ENCODE peak calls at places on chromosome 12, in ten cellular contexts. Q, K, I, L, W, R, T, X, C and D are unnamed samples.
A peak's percentile ranks its signal among the peaks of the same experiment; 100 is the strongest.

GRCh38 chr12:41956353-41956752 is 188.3 kb downstream of the GXYLT1 start:
- DNase-seq in Q (no peak), K (no peak), I (no peak), L (no peak), W (no peak), R (no peak), T (no peak), X (no peak), C (no peak), D (no peak)

GRCh38 chr12:20455001-20455706 is 86.8 kb downstream of the PDE3A start:
- DNase-seq in Q (no peak), K (no peak), I (no peak), L (no peak), W (no peak), R (no peak), T (no peak), X (no peak), C (no peak), D (no peak)

GRCh38 chr12:108567974-108568652 is 5.7 kb downstream of the ISCU start:
- DNase-seq in Q (no peak), K (no peak), I (no peak), L (no peak), W (no peak), R (no peak), T (no peak), X (no peak), C (no peak), D (no peak)

GRCh38 chr12:54379401-54380201 is 4.9 kb downstream of the ZNF385A start:
- DNase-seq in Q (peak; percentile 93), K (peak; percentile 94), I (peak; percentile 85), L (peak; percentile 97), W (peak; percentile 92), R (peak; percentile 95), T (peak; percentile 79), X (peak; percentile 82), C (peak; percentile 91), D (peak; percentile 91)

GRCh38 chr12:100189241-100190012 is 11.2 kb upstream of the ACTR6 start:
- DNase-seq in Q (no peak), K (no peak), I (no peak), L (no peak), W (no peak), R (no peak), T (no peak), X (no peak), C (no peak), D (no peak)

GRCh38 chr12:116863275-116863767 is 17.9 kb downstream of the HRK start:
- DNase-seq in Q (no peak), K (no peak), I (no peak), L (peak; percentile 24), W (peak; percentile 65), R (no peak), T (peak; percentile 52), X (peak; percentile 28), C (peak; percentile 43), D (peak; percentile 41)

GRCh38 chr12:25796523-25797000 is 161.9 kb upstream of the RASSF8 start:
- DNase-seq in Q (no peak), K (no peak), I (no peak), L (no peak), W (no peak), R (no peak), T (no peak), X (peak; percentile 26), C (no peak), D (no peak)

GRCh38 chr12:94509317-94509716 is 49.6 kb upstream of the CEP83 start:
- DNase-seq in Q (no peak), K (no peak), I (no peak), L (no peak), W (no peak), R (no peak), T (no peak), X (no peak), C (no peak), D (no peak)

GRCh38 chr12:123027726-123028445 is 47.4 kb downstream of the ARL6IP4 start:
- DNase-seq in Q (no peak), K (no peak), I (no peak), L (no peak), W (no peak), R (no peak), T (no peak), X (no peak), C (no peak), D (no peak)